ENCODE peak calls at places on chromosomes 5 and 9, in six cellular contexts. Q is HepG2, Z is WTC11, X is K562, F is H1, J is GM12878. H is an unnamed sample.

GRCh38 chr9:132798817-132799790 is 79.0 kb downstream of the AK8 start:
- DNase-seq in Q (peak; percentile 27), Z (peak; percentile 36), X (peak; percentile 95), F (no peak), J (no peak), H (no peak)

GRCh38 chr9:126861707-126862460 is 1.4 kb downstream of the ZBTB34 start:
- DNase-seq in Q (no peak), Z (no peak), X (peak; percentile 64), F (no peak), J (no peak), H (no peak)

GRCh38 chr5:57825026-57825683 is 342.5 kb upstream of the ACTBL2 start:
- DNase-seq in Q (no peak), Z (no peak), X (no peak), F (no peak), J (no peak), H (no peak)

GRCh38 chr5:143501176-143501840 is 97.8 kb upstream of the NR3C1 start:
- DNase-seq in Q (no peak), Z (no peak), X (no peak), F (no peak), J (no peak), H (no peak)

GRCh38 chr5:170268884-170269283 is 28.7 kb downstream of the LCP2 start:
- DNase-seq in Q (no peak), Z (no peak), X (peak; percentile 42), F (no peak), J (no peak), H (no peak)

GRCh38 chr5:147439253-147439652 is 70.6 kb downstream of the DPYSL3 start:
- DNase-seq in Q (no peak), Z (no peak), X (no peak), F (no peak), J (no peak), H (no peak)

GRCh38 chr9:92711844-92712243 is 41.9 kb upstream of the IPPK start:
- DNase-seq in Q (no peak), Z (no peak), X (no peak), F (no peak), J (no peak), H (no peak)

GRCh38 chr5:148290271-148291195 is 21.7 kb upstream of the SPINK7 start:
- DNase-seq in Q (peak; percentile 21), Z (peak; percentile 14), X (peak; percentile 9), F (no peak), J (no peak), H (peak; percentile 4)

GRCh38 chr9:113566712-113567071 is 103.2 kb downstream of the RGS3 start:
- DNase-seq in Q (no peak), Z (no peak), X (no peak), F (no peak), J (no peak), H (no peak)
- TF ChIP-seq ATF3 in Q (no peak), Z (no peak), X (no peak), F (no peak), J (no peak), H (no peak)

DNA sequence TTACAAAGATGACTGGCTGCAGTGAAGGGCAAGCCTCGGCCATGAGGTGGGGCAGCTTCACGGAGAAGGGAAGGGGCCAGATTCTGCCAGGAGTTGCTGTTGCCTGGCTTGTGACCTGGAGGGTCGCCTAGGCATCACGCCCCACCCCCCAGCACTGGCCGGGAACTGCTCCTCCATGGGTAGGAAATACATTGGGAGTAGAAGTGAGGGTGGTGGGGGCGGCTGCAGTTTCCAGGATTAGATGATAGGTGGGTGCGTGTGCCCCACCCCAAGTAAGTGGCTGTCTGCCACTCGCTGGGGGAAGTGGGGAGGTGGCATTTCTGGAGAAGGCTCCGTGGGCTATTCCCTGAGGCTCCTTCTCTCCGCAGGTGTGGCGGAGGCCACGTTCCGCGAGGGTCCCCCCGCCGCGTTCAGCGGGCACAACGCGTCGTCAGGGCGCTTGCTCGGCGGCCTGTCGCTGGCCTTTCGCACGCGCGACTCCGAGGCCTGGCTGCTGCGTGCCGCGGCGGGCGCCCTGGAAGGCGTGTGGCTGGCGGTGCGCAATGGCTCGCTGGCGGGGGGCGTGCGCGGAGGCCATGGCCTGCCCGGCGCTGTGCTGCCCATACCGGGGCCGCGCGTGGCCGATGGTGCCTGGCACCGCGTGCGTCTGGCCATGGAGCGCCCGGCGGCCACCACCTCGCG is 16.9 kb downstream of the CRB2 start:
- DNase-seq in Q (no peak), Z (no peak), X (no peak), F (no peak), J (no peak), H (no peak)
- TF ChIP-seq ATF3 in Q (no peak), Z (no peak), X (no peak), F (no peak), J (no peak), H (no peak)

GRCh38 chr9:106593201-106593600 is 269.8 kb upstream of the ZNF462 start:
- DNase-seq in Q (no peak), Z (no peak), X (no peak), F (no peak), J (no peak), H (no peak)

GRCh38 chr9:106583751-106584150 is 279.2 kb upstream of the ZNF462 start:
- DNase-seq in Q (no peak), Z (no peak), X (no peak), F (no peak), J (no peak), H (no peak)

GRCh38 chr9:106590759-106591505 is 272.0 kb upstream of the ZNF462 start:
- DNase-seq in Q (no peak), Z (no peak), X (no peak), F (no peak), J (no peak), H (no peak)

GRCh38 chr9:106587021-106587420 is 275.9 kb upstream of the ZNF462 start:
- DNase-seq in Q (no peak), Z (no peak), X (no peak), F (no peak), J (no peak), H (no peak)

DNA sequence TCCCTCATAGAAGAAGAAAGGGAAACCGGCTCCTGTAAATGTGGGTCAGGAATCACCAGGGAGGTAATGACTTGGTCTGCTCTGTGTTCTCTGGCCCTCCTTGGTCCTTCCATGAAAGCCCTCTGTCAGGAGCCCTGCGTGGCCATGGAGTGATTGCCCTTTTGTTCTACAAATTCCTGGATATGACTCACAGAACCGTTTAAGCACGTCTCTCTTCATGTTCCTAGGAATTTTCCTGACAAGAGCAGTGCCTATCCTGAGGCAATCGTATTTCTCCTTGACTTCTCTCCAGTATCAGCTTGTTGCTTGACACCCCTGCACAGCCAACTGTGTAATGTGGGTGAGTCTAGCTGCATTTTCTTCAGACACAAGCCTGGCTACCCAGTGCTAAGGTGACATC is 274.4 kb upstream of the ZNF462 start:
- DNase-seq in Q (no peak), Z (no peak), X (no peak), F (no peak), J (no peak), H (peak; percentile 18)
- TF ChIP-seq ATF3 in Q (no peak), Z (no peak), X (no peak), F (no peak), J (no peak), H (no peak)

GRCh38 chr5:132476853-132477729 is 13.5 kb downstream of the IRF1 start:
- DNase-seq in Q (no peak), Z (no peak), X (no peak), F (no peak), J (no peak), H (no peak)
- TF ChIP-seq ATF3 in Q (no peak), Z (no peak), X (no peak), F (no peak), J (no peak), H (no peak)

GRCh38 chr9:116312221-116312620 is 158.6 kb downstream of the PAPPA start:
- DNase-seq in Q (no peak), Z (no peak), X (no peak), F (no peak), J (no peak), H (no peak)
- TF ChIP-seq ATF3 in Q (no peak), Z (no peak), X (no peak), F (no peak), J (no peak), H (no peak)

DNA sequence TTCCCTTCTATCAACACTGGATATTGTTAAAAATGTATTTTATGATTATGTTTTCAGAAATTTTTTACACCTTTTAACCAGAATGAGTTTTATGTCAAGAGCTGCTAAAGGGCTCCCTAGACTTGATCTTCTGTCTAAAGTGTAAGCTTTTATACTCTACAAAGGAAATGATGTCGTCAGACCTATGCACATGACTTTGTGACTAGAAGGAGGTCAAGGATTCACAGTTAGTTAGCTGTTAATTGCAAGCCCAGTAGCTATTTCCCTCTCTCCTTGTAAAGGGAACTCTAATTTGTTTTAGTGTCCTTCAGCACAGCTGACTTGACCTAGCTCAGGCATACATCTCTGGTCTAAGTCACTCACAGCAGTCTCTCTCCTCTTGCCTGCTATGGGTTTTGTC is 173.4 kb upstream of the NREP start:
- DNase-seq in Q (no peak), Z (no peak), X (no peak), F (no peak), J (no peak), H (no peak)
- TF ChIP-seq ATF3 in Q (no peak), Z (no peak), X (no peak), F (no peak), J (no peak), H (no peak)

H was measured in HCT116.